ENCODE peak calls at places on chromosome 13, in four cellular contexts. One of them, this sample, is unnamed.

GRCh38 chr13:102582256-102582655 is 14.5 kb upstream of the TPP2 start:
- DNase-seq in endothelial cell of umbilical vein: no peak
- DNase-seq in prostate gland: no peak
- DNase-seq in HCT116: no peak
- DNase-seq in this sample: no peak

GRCh38 chr13:44819245-44819644 is 170.0 kb downstream of the NUFIP1 start:
- DNase-seq in HCT116: peak
- DNase-seq in prostate gland: no peak
- DNase-seq in endothelial cell of umbilical vein: peak
- DNase-seq in this sample: no peak

GRCh38 chr13:47433461-47434005 is 536.7 kb upstream of the HTR2A start:
- DNase-seq in endothelial cell of umbilical vein: no peak
- DNase-seq in HCT116: no peak
- DNase-seq in prostate gland: no peak
- DNase-seq in this sample: no peak

GRCh38 chr13:40549500-40550094 is 116.8 kb downstream of the FOXO1 start:
- DNase-seq in HCT116: no peak
- DNase-seq in prostate gland: no peak
- DNase-seq in endothelial cell of umbilical vein: no peak
- DNase-seq in this sample: no peak

GRCh38 chr13:102839462-102839861 is 6.4 kb upstream of the ERCC5 start:
- DNase-seq in prostate gland: no peak
- DNase-seq in HCT116: no peak
- DNase-seq in endothelial cell of umbilical vein: no peak
- DNase-seq in this sample: no peak

GRCh38 chr13:64154514-64154913 is 2738.9 kb upstream of the PCDH20 start:
- DNase-seq in prostate gland: no peak
- DNase-seq in endothelial cell of umbilical vein: peak
- DNase-seq in HCT116: peak
- DNase-seq in this sample: no peak

GRCh38 chr13:80276371-80277289 is 64.3 kb downstream of the SPRY2 start:
- DNase-seq in endothelial cell of umbilical vein: peak
- DNase-seq in prostate gland: no peak
- DNase-seq in HCT116: no peak
- DNase-seq in this sample: no peak

GRCh38 chr13:43698743-43699142 is 88.0 kb downstream of the ENOX1 start:
- DNase-seq in HCT116: no peak
- DNase-seq in prostate gland: no peak
- DNase-seq in endothelial cell of umbilical vein: no peak
- DNase-seq in this sample: no peak

GRCh38 chr13:39306639-39307589 is 268.7 kb downstream of the NHLRC3 start:
- DNase-seq in HCT116: no peak
- DNase-seq in prostate gland: no peak
- DNase-seq in endothelial cell of umbilical vein: no peak
- DNase-seq in this sample: no peak

GRCh38 chr13:79659161-79659560 is 178.2 kb downstream of the NDFIP2 start:
- DNase-seq in prostate gland: peak
- DNase-seq in HCT116: no peak
- DNase-seq in endothelial cell of umbilical vein: peak
- DNase-seq in this sample: peak

GRCh38 chr13:29993196-29993595 is 142.8 kb upstream of the UBL3 start:
- DNase-seq in prostate gland: no peak
- DNase-seq in endothelial cell of umbilical vein: no peak
- DNase-seq in HCT116: no peak
- DNase-seq in this sample: no peak

GRCh38 chr13:60448907-60449510 is 52.0 kb downstream of the TDRD3 start:
- DNase-seq in endothelial cell of umbilical vein: peak
- DNase-seq in HCT116: peak
- DNase-seq in prostate gland: no peak
- DNase-seq in this sample: peak

GRCh38 chr13:37492741-37493514 is 105.6 kb downstream of the POSTN start:
- DNase-seq in endothelial cell of umbilical vein: no peak
- DNase-seq in prostate gland: no peak
- DNase-seq in HCT116: no peak
- DNase-seq in this sample: no peak

GRCh38 chr13:24627090-24627714 is 53.0 kb upstream of the ATP12A start:
- DNase-seq in endothelial cell of umbilical vein: no peak
- DNase-seq in HCT116: peak
- DNase-seq in prostate gland: no peak
- DNase-seq in this sample: no peak

GRCh38 chr13:107421951-107422350 is 793.4 kb downstream of the LIG4 start:
- DNase-seq in prostate gland: no peak
- DNase-seq in endothelial cell of umbilical vein: no peak
- DNase-seq in HCT116: no peak
- DNase-seq in this sample: no peak

GRCh38 chr13:112060899-112061366 is 6.0 kb upstream of the SOX1 start:
- DNase-seq in HCT116: no peak
- DNase-seq in prostate gland: no peak
- DNase-seq in endothelial cell of umbilical vein: no peak
- DNase-seq in this sample: no peak

GRCh38 chr13:99280166-99280565 is 22.0 kb upstream of the GPR18 start:
- DNase-seq in endothelial cell of umbilical vein: no peak
- DNase-seq in HCT116: no peak
- DNase-seq in prostate gland: no peak
- DNase-seq in this sample: peak

GRCh38 chr13:110525328-110526319 is 35.9 kb downstream of the RAB20 start:
- DNase-seq in prostate gland: no peak
- DNase-seq in endothelial cell of umbilical vein: no peak
- DNase-seq in HCT116: no peak
- DNase-seq in this sample: no peak

GRCh38 chr13:39410089-39410901 is 192.7 kb downstream of the LHFPL6 start:
- DNase-seq in HCT116: no peak
- DNase-seq in endothelial cell of umbilical vein: peak
- DNase-seq in prostate gland: no peak
- DNase-seq in this sample: peak

GRCh38 chr13:78323848-78324247 is 279.5 kb downstream of the POU4F1 start:
- DNase-seq in prostate gland: no peak
- DNase-seq in endothelial cell of umbilical vein: peak
- DNase-seq in HCT116: no peak
- DNase-seq in this sample: no peak

GRCh38 chr13:39452412-39452811 is 150.6 kb downstream of the LHFPL6 start:
- DNase-seq in prostate gland: no peak
- DNase-seq in HCT116: no peak
- DNase-seq in endothelial cell of umbilical vein: no peak
- DNase-seq in this sample: no peak

GRCh38 chr13:95783747-95784146 is 106.8 kb downstream of the DNAJC3 start:
- DNase-seq in endothelial cell of umbilical vein: no peak
- DNase-seq in prostate gland: no peak
- DNase-seq in HCT116: no peak
- DNase-seq in this sample: no peak

GRCh38 chr13:112255550-112256120 is 120.5 kb upstream of the SPACA7 start:
- DNase-seq in prostate gland: no peak
- DNase-seq in HCT116: no peak
- DNase-seq in endothelial cell of umbilical vein: no peak
- DNase-seq in this sample: no peak

GRCh38 chr13:92952161-92952560 is 274.4 kb upstream of the GPC6 start:
- DNase-seq in endothelial cell of umbilical vein: no peak
- DNase-seq in prostate gland: no peak
- DNase-seq in HCT116: no peak
- DNase-seq in this sample: no peak

GRCh38 chr13:100176781-100177389 is 88.0 kb downstream of the PCCA start:
- DNase-seq in endothelial cell of umbilical vein: peak
- DNase-seq in HCT116: no peak
- DNase-seq in prostate gland: no peak
- DNase-seq in this sample: no peak

GRCh38 chr13:18978447-18978846 is 203.2 kb downstream of the TUBA3C start:
- DNase-seq in endothelial cell of umbilical vein: no peak
- DNase-seq in HCT116: no peak
- DNase-seq in prostate gland: no peak
- DNase-seq in this sample: no peak

GRCh38 chr13:93413972-93414717 is 187.5 kb downstream of the GPC6 start:
- DNase-seq in prostate gland: no peak
- DNase-seq in HCT116: no peak
- DNase-seq in endothelial cell of umbilical vein: no peak
- DNase-seq in this sample: no peak

GRCh38 chr13:36352350-36352749 is 6.2 kb upstream of the SPART start:
- DNase-seq in endothelial cell of umbilical vein: no peak
- DNase-seq in prostate gland: no peak
- DNase-seq in HCT116: no peak
- DNase-seq in this sample: no peak

GRCh38 chr13:44746690-44747089 is 170.6 kb upstream of the TSC22D1 start:
- DNase-seq in HCT116: no peak
- DNase-seq in prostate gland: no peak
- DNase-seq in endothelial cell of umbilical vein: no peak
- DNase-seq in this sample: no peak

GRCh38 chr13:94415484-94415883 is 64.0 kb downstream of the DCT start:
- DNase-seq in prostate gland: no peak
- DNase-seq in endothelial cell of umbilical vein: no peak
- DNase-seq in HCT116: no peak
- DNase-seq in this sample: no peak

GRCh38 chr13:101989798-101990350 is 412.0 kb downstream of the FGF14 start:
- DNase-seq in endothelial cell of umbilical vein: no peak
- DNase-seq in HCT116: no peak
- DNase-seq in prostate gland: no peak
- DNase-seq in this sample: no peak

GRCh38 chr13:31044658-31045620 is 112.5 kb downstream of the TEX26 start:
- DNase-seq in HCT116: peak
- DNase-seq in endothelial cell of umbilical vein: peak
- DNase-seq in prostate gland: no peak
- DNase-seq in this sample: no peak
- TF ChIP-seq CTCF in HCT116: no peak
- TF ChIP-seq CTCF in endothelial cell of umbilical vein: no peak
- TF ChIP-seq CTCF in prostate gland: no peak
- TF ChIP-seq CTCF in this sample: no peak

GRCh38 chr13:33639158-33639557 is 178.8 kb upstream of the RFC3 start:
- DNase-seq in endothelial cell of umbilical vein: no peak
- DNase-seq in prostate gland: no peak
- DNase-seq in HCT116: no peak
- DNase-seq in this sample: no peak
- TF ChIP-seq POLR2AphosphoS5 in endothelial cell of umbilical vein: no peak
- TF ChIP-seq POLR2AphosphoS5 in prostate gland: no peak
- TF ChIP-seq POLR2AphosphoS5 in HCT116: no peak
- TF ChIP-seq POLR2AphosphoS5 in this sample: no peak

DNA sequence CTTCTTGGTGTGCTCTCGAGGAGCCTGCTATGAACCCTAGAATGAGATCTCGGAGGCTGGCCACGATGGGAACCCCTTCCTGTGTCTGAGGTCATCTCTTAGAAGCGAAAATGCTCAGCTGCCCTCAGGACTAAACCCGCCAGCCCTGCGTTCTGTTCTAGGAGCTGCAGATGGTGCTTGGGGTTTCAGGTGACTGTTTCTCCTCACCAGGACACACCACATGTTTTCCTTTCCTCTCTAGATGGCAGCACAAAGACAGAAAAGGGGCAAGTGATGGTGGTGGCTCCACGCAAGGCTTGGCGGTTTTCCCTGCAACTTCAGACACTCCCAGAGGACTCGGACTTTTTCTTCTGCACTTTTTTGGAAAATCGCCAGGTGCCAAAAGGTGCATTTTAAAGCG is 60.1 kb downstream of the RNASEH2B start:
- DNase-seq in HCT116: no peak
- DNase-seq in endothelial cell of umbilical vein: no peak
- DNase-seq in prostate gland: no peak
- DNase-seq in this sample: no peak
- TF ChIP-seq CTCF in HCT116: no peak
- TF ChIP-seq CTCF in endothelial cell of umbilical vein: no peak
- TF ChIP-seq CTCF in prostate gland: no peak
- TF ChIP-seq CTCF in this sample: no peak

DNA sequence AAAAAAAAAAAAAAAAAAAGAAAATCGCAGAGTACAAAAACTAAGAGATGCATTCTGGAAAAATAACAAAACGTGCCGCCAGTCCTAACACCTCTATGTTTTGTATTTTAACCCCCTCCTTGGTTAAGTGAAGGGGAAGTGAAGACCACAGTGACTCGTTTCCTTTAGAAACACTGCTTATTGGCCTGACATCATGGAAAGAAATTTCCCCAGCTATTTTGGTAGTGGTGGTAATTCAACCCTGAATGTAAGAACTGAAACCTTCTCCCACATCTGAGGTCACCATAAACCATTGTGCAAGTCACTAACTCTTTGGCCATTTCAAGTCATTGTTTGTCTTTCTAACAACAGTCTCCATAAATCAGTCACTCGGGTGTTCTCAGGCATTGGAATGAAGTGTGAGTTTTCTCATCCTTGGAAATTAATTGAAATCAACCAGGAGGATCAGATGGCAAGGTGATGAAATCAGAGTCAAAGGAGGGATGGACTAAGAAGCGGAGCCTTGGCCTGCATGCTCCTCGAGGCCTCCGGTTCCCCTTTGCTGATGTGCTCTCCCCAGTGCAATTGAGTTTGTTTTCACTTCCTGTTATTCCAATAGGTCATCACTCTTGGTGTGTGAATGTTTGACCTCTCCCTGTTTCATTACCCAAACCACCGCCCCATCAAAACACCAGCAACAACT is 443.9 kb downstream of the FGF9 start:
- DNase-seq in endothelial cell of umbilical vein: no peak
- DNase-seq in prostate gland: no peak
- DNase-seq in HCT116: no peak
- DNase-seq in this sample: peak
- TF ChIP-seq POLR2AphosphoS5 in endothelial cell of umbilical vein: no peak
- TF ChIP-seq POLR2AphosphoS5 in prostate gland: no peak
- TF ChIP-seq POLR2AphosphoS5 in HCT116: no peak
- TF ChIP-seq POLR2AphosphoS5 in this sample: no peak

DNA sequence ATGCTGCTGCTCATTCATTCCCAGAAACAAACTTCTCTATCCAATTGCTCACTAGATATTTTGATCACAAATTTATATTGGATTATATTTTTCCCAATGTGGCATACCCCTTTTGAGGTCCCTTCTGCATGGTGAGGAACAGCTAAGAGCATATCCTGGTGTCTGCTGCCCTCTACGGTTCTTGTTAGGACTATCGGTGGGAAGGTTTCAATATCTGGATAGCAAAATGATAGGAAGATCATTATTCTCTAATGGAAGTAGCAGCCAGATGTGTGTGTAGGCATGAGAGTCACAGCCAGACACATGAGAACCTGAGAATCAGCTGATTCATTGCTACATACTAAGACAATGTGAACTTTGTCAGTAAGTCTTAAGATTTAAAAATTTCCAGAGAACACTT is 1422.4 kb upstream of the MIR17HG start:
- DNase-seq in prostate gland: no peak
- DNase-seq in endothelial cell of umbilical vein: peak
- DNase-seq in HCT116: peak
- DNase-seq in this sample: no peak
- TF ChIP-seq CTCF in prostate gland: no peak
- TF ChIP-seq CTCF in endothelial cell of umbilical vein: peak
- TF ChIP-seq CTCF in HCT116: peak
- TF ChIP-seq CTCF in this sample: no peak

GRCh38 chr13:97278395-97279078 is 56.4 kb downstream of the MBNL2 start:
- DNase-seq in HCT116: no peak
- DNase-seq in prostate gland: no peak
- DNase-seq in endothelial cell of umbilical vein: no peak
- DNase-seq in this sample: no peak
- TF ChIP-seq POLR2AphosphoS5 in HCT116: no peak
- TF ChIP-seq POLR2AphosphoS5 in prostate gland: no peak
- TF ChIP-seq POLR2AphosphoS5 in endothelial cell of umbilical vein: no peak
- TF ChIP-seq POLR2AphosphoS5 in this sample: no peak

This sample was measured in HL-60.